ENCODE peak calls at places on chromosome 4, in six cellular contexts. W is adipocyte, E is MCF 10A, S is BJ, V is left colon, U is occipital lobe. F is an unnamed sample.

GRCh38 chr4:87353592-87353991 is 30.9 kb upstream of the HSD17B13 start:
- DNase-seq in E (peak; percentile 71), S (no peak), U (no peak), W (peak; percentile 86), V (no peak), F (no peak)

GRCh38 chr4:52996261-52997131 is 134.4 kb downstream of the RASL11B start:
- DNase-seq in S (no peak), U (no peak), V (no peak), E (no peak), W (peak; percentile 77), F (no peak)

GRCh38 chr4:68732653-68733466 is 62.4 kb upstream of the UGT2B15 start:
- DNase-seq in V (peak; percentile 52), W (no peak), U (no peak), E (no peak), S (no peak), F (no peak)

GRCh38 chr4:79673898-79674297 is 265.9 kb upstream of the GK2 start:
- DNase-seq in V (no peak), W (no peak), E (no peak), U (no peak), S (no peak), F (no peak)

GRCh38 chr4:73721419-73721818 is 18.9 kb upstream of the CXCL8 start:
- DNase-seq in S (no peak), E (peak; percentile 84), U (no peak), W (peak; percentile 87), V (no peak), F (no peak)

GRCh38 chr4:128107766-128108165 is 46.7 kb downstream of the LARP1B start:
- DNase-seq in V (no peak), E (no peak), U (no peak), S (no peak), W (no peak), F (no peak)

GRCh38 chr4:752196-752861 is 46.7 kb downstream of the PCGF3 start:
- DNase-seq in S (no peak), V (no peak), U (no peak), W (no peak), E (no peak), F (no peak)

GRCh38 chr4:138039010-138039409 is 203.1 kb downstream of the SLC7A11 start:
- DNase-seq in V (no peak), U (no peak), E (no peak), W (peak; percentile 42), S (no peak), F (no peak)

GRCh38 chr4:6881908-6882307 is 27.7 kb upstream of the TBC1D14 start:
- DNase-seq in U (peak; percentile 48), V (no peak), W (no peak), E (no peak), S (no peak), F (no peak)

GRCh38 chr4:148618856-148619255 is 176.6 kb upstream of the NR3C2 start:
- DNase-seq in V (no peak), W (no peak), E (peak; percentile 13), S (no peak), U (no peak), F (no peak)

GRCh38 chr4:40909363-40909876 is 159.7 kb downstream of the NSUN7 start:
- DNase-seq in E (peak; percentile 90), V (no peak), U (no peak), W (peak; percentile 77), S (no peak), F (no peak)

GRCh38 chr4:17580969-17581368 is 4.0 kb downstream of the LAP3 start:
- DNase-seq in W (no peak), U (no peak), E (no peak), S (no peak), V (no peak), F (no peak)

GRCh38 chr4:107248571-107248970 is 212.5 kb upstream of the DKK2 start:
- DNase-seq in E (no peak), U (no peak), W (no peak), S (no peak), V (no peak), F (no peak)

GRCh38 chr4:77820836-77821561 is 1.8 kb upstream of the CNOT6L start:
- DNase-seq in S (no peak), W (peak; percentile 67), U (peak; percentile 10), E (peak; percentile 39), V (no peak), F (peak; percentile 26)

GRCh38 chr4:14125375-14126129 is 498.0 kb upstream of the BOD1L1 start:
- DNase-seq in U (no peak), E (no peak), W (no peak), S (no peak), V (no peak), F (no peak)

GRCh38 chr4:104772849-104773248 is 278.2 kb upstream of the CXXC4 start:
- DNase-seq in E (no peak), V (no peak), W (no peak), S (no peak), U (no peak), F (no peak)

GRCh38 chr4:52877006-52877405 is 14.9 kb downstream of the RASL11B start:
- DNase-seq in U (no peak), W (no peak), S (no peak), E (no peak), V (no peak), F (no peak)

GRCh38 chr4:22246816-22247215 is 269.1 kb downstream of the ADGRA3 start:
- DNase-seq in E (no peak), W (no peak), U (no peak), S (no peak), V (no peak), F (no peak)

GRCh38 chr4:121156822-121157769 is 7.0 kb downstream of the TNIP3 start:
- DNase-seq in W (peak; percentile 58), E (peak; percentile 59), V (peak; percentile 61), U (no peak), S (no peak), F (no peak)

GRCh38 chr4:4856071-4857000 is 3.1 kb upstream of the MSX1 start:
- DNase-seq in E (no peak), S (no peak), W (no peak), V (peak; percentile 18), U (no peak), F (no peak)

GRCh38 chr4:73317092-73317491 is 58.5 kb upstream of the ANKRD17 start:
- DNase-seq in V (no peak), E (no peak), W (no peak), U (no peak), S (no peak), F (no peak)

GRCh38 chr4:14632041-14632440 is 370.2 kb upstream of the CPEB2 start:
- DNase-seq in W (peak; percentile 15), E (no peak), U (no peak), S (no peak), V (no peak), F (no peak)

GRCh38 chr4:78612398-78613005 is 60.9 kb downstream of the ANXA3 start:
- DNase-seq in U (no peak), E (peak; percentile 68), S (no peak), V (no peak), W (peak; percentile 78), F (peak; percentile 30)

GRCh38 chr4:77385124-77385969 is 220.3 kb upstream of the CXCL13 start:
- DNase-seq in W (peak; percentile 84), E (peak; percentile 77), U (peak; percentile 27), V (peak; percentile 37), S (no peak), F (peak; percentile 71)

GRCh38 chr4:123350191-123350544 is 46.4 kb upstream of the SPRY1 start:
- DNase-seq in E (peak; percentile 73), S (no peak), U (no peak), W (peak; percentile 4), V (no peak), F (peak; percentile 40)

GRCh38 chr4:54099959-54100606 is at the start of gene GSX2:
- DNase-seq in S (no peak), W (peak; percentile 70), E (no peak), V (no peak), U (no peak), F (no peak)

GRCh38 chr4:179586460-179586859 is 2144.2 kb upstream of the AGA start:
- DNase-seq in U (no peak), S (no peak), W (no peak), E (peak; percentile 24), V (no peak), F (no peak)

GRCh38 chr4:83248486-83248885 is 36.1 kb downstream of the COQ2 start:
- DNase-seq in U (no peak), V (peak; percentile 79), S (no peak), E (no peak), W (no peak), F (no peak)

GRCh38 chr4:157265281-157265680 is 44.8 kb downstream of the GRIA2 start:
- DNase-seq in V (no peak), E (peak; percentile 83), S (no peak), W (peak; percentile 34), U (no peak), F (no peak)

GRCh38 chr4:149296503-149296902 is 519.1 kb downstream of the IQCM start:
- DNase-seq in W (no peak), E (no peak), U (no peak), V (no peak), S (no peak), F (no peak)

GRCh38 chr4:86831262-86832090 is 17.7 kb downstream of the SLC10A6 start:
- DNase-seq in S (peak; percentile 89), U (no peak), V (no peak), W (peak; percentile 91), E (peak; percentile 97), F (no peak)

GRCh38 chr4:86935833-86936721 is 1.3 kb downstream of the AFF1 start:
- DNase-seq in V (peak; percentile 88), U (no peak), S (no peak), W (peak; percentile 66), E (peak; percentile 89), F (peak; percentile 82)

GRCh38 chr4:25377572-25377882 is 464 bp downstream of the ANAPC4 start:
- DNase-seq in V (no peak), U (no peak), E (no peak), W (peak; percentile 18), S (no peak), F (no peak)

GRCh38 chr4:8315343-8316250 is 46.0 kb downstream of the HTRA3 start:
- DNase-seq in U (no peak), S (peak; percentile 44), W (peak; percentile 88), E (peak; percentile 88), V (no peak), F (peak; percentile 51)

GRCh38 chr4:125961626-125962025 is 646.9 kb downstream of the FAT4 start:
- DNase-seq in U (no peak), E (no peak), W (no peak), V (no peak), S (no peak), F (no peak)

GRCh38 chr4:16104520-16104919 is 20.7 kb upstream of the PROM1 start:
- DNase-seq in U (no peak), S (no peak), E (no peak), W (no peak), V (no peak), F (no peak)

GRCh38 chr4:86482851-86483490 is 111.1 kb upstream of the PTPN13 start:
- DNase-seq in W (peak; percentile 58), E (peak; percentile 37), V (no peak), U (no peak), S (no peak), F (no peak)

GRCh38 chr4:147789596-147789995 is 57.7 kb downstream of the ARHGAP10 start:
- DNase-seq in S (no peak), W (no peak), U (no peak), V (no peak), E (no peak), F (no peak)

F was measured in prostate gland.